ENCODE peak calls at places on chromosomes 5 and 9, in five cellular contexts. C, R, P, I and B are unnamed samples.

GRCh38 chr5:124718376-124718775 is 28.1 kb downstream of the ZNF608 start:
- DNase-seq in C (no peak), R (no peak), P (peak; percentile 72), I (no peak), B (no peak)

GRCh38 chr9:96258967-96259366 is 43.0 kb downstream of the HSD17B3 start:
- DNase-seq in C (no peak), R (no peak), P (no peak), I (no peak), B (peak; percentile 33)

GRCh38 chr5:171615201-171616001 is 170.2 kb upstream of the SMIM23 start:
- DNase-seq in C (no peak), R (peak; percentile 2), P (peak; percentile 48), I (no peak), B (no peak)

GRCh38 chr5:40332945-40333344 is 346.8 kb upstream of the PTGER4 start:
- DNase-seq in C (no peak), R (no peak), P (no peak), I (no peak), B (no peak)

GRCh38 chr9:69996947-69997346 is 46.7 kb upstream of the MAMDC2 start:
- DNase-seq in C (no peak), R (no peak), P (no peak), I (no peak), B (no peak)

GRCh38 chr9:86434039-86434726 is 80.0 kb upstream of the TUT7 start:
- DNase-seq in C (peak; percentile 39), R (peak; percentile 29), P (peak; percentile 56), I (no peak), B (peak; percentile 34)

GRCh38 chr5:149641000-149641576 is 59.8 kb downstream of the ARHGEF37 start:
- DNase-seq in C (peak; percentile 85), R (peak; percentile 49), P (no peak), I (no peak), B (no peak)

GRCh38 chr5:78586251-78586650 is 62.3 kb downstream of the LHFPL2 start:
- DNase-seq in C (no peak), R (peak; percentile 41), P (no peak), I (no peak), B (no peak)

GRCh38 chr5:146993876-146994530 is 115.4 kb upstream of the PPP2R2B start:
- DNase-seq in C (no peak), R (no peak), P (no peak), I (no peak), B (no peak)

GRCh38 chr9:129628709-129629108 is 2.7 kb downstream of the NTMT1 start:
- DNase-seq in C (no peak), R (no peak), P (no peak), I (no peak), B (no peak)

GRCh38 chr5:133404724-133405123 is 207.6 kb downstream of the FSTL4 start:
- DNase-seq in C (no peak), R (peak; percentile 4), P (no peak), I (no peak), B (no peak)

GRCh38 chr5:159548517-159548916 is 218.2 kb upstream of the IL12B start:
- DNase-seq in C (no peak), R (no peak), P (no peak), I (no peak), B (no peak)

GRCh38 chr5:59274130-59274529 is 619.4 kb downstream of the PDE4D start:
- DNase-seq in C (no peak), R (no peak), P (no peak), I (no peak), B (no peak)

GRCh38 chr5:77066823-77067442 is 20.2 kb downstream of the ZBED3 start:
- DNase-seq in C (no peak), R (no peak), P (no peak), I (no peak), B (no peak)

GRCh38 chr9:18923671-18924430 is 109.2 kb downstream of the SAXO1 start:
- DNase-seq in C (no peak), R (no peak), P (no peak), I (no peak), B (no peak)

GRCh38 chr5:28896949-28897348 is 1858.6 kb upstream of the CDH9 start:
- DNase-seq in C (peak; percentile 1), R (no peak), P (no peak), I (no peak), B (no peak)

GRCh38 chr9:12648921-12649320 is 44.3 kb upstream of the TYRP1 start:
- DNase-seq in C (no peak), R (no peak), P (peak; percentile 15), I (no peak), B (no peak)

GRCh38 chr9:80410106-80410505 is 838.3 kb downstream of the TLE4 start:
- DNase-seq in C (no peak), R (no peak), P (no peak), I (no peak), B (no peak)

GRCh38 chr5:139885857-139886208 is 90.2 kb downstream of the PSD2 start:
- DNase-seq in C (no peak), R (no peak), P (no peak), I (no peak), B (no peak)
- TF ChIP-seq ZBTB33 in C (no peak), R (no peak), P (no peak), I (no peak), B (no peak)

GRCh38 chr5:137498736-137499505 is at the start of gene SPOCK1:
- DNase-seq in C (peak; percentile 14), R (peak; percentile 67), P (peak; percentile 94), I (no peak), B (peak; percentile 12)
- TF ChIP-seq ZBTB33 in C (no peak), R (no peak), P (no peak), I (no peak), B (no peak)

GRCh38 chr9:73073337-73074175 is 78.1 kb upstream of the ANXA1 start:
- DNase-seq in C (no peak), R (no peak), P (no peak), I (no peak), B (no peak)
- TF ChIP-seq ZBTB33 in C (no peak), R (no peak), P (no peak), I (no peak), B (no peak)

GRCh38 chr9:109351032-109351431 is 30.2 kb upstream of the EPB41L4B start:
- DNase-seq in C (no peak), R (no peak), P (no peak), I (no peak), B (no peak)
- TF ChIP-seq ZBTB33 in C (no peak), R (no peak), P (no peak), I (no peak), B (no peak)

GRCh38 chr9:73157811-73158210 is 6.1 kb downstream of the ANXA1 start:
- DNase-seq in C (no peak), R (no peak), P (no peak), I (no peak), B (no peak)
- TF ChIP-seq ZBTB33 in C (no peak), R (no peak), P (no peak), I (no peak), B (no peak)

DNA sequence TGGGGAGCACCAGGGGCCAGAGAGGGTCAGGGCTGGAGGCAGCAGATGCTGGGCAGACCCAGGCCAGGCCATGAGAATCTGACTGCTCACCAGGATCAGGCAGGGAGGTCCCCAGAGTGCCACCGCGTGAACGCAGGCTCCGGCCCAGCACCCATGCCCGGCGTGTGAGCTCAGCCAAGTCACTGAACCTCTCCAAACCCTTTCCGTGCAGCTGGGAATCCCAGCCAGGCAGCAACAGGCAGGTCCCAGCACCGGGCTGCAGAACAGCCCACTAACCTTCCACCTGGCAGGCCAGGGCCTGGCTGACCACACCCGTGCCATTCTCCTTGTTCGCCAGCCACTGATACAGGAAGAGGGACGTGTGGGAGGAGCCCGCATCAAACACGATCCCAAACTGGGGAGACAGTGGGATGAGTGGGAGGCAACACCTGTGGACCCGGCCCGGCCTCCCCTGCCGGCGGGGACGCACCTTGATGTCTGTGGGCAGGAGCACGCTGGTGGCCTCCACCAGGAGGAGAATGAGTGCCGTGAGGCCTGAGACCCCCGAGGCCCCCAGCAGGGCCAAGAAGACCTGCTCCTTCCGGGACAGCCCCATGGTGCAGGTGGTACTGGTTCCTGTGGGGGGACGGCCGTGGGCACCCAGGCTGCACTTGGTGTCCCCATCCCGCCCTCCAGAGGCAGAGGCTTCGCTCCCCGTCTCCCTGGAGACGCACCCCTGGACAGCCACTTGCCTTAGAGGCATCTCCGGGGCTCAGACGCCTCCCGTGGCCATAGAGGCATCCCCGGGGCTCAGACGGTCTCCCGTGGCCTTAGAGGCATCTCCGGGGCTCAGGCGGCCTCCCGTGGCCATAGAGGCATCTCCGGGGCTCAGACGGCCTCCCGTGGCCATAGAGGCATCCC is 3.2 kb downstream of the ENTPD8 start:
- DNase-seq in C (no peak), R (no peak), P (peak; percentile 21), I (no peak), B (no peak)
- TF ChIP-seq ZBTB33 in C (no peak), R (no peak), P (no peak), I (no peak), B (no peak)

DNA sequence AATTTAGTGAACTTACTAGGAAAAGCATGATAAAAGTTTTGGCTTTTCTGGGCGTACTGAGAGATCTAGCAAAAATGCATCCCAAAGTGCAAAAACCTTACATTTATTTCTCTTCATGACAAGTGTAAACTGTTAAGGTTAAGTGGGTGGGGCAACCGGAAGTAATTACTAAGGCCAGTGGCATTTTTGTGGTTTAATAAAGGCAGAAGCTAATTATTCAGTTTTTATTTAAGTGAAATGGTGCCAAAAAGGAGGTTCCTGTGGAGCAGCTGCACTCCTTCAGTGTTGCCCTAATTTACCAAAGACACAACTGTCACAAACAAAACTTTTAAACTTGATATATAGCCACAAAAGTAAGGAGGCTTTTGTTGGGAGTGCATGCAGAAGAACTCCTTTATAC is 81.6 kb downstream of the NDUFS4 start:
- DNase-seq in C (no peak), R (no peak), P (no peak), I (no peak), B (no peak)
- TF ChIP-seq ZBTB33 in C (no peak), R (no peak), P (no peak), I (no peak), B (no peak)